ENCODE peak calls at places on chromosomes 5 and 9, in four cellular contexts. H is A549, Q is stomach, X is lower leg skin. E is an unnamed sample.

GRCh38 chr9:19493174-19493811 is 84.5 kb downstream of the ACER2 start:
- DNase-seq in Q (peak; percentile 32), X (no peak), H (peak; percentile 44), E (peak; percentile 34)

GRCh38 chr5:31361234-31361633 is 167.7 kb downstream of the CDH6 start:
- DNase-seq in H (no peak), X (no peak), Q (no peak), E (no peak)

GRCh38 chr5:133421394-133421793 is 190.9 kb downstream of the FSTL4 start:
- DNase-seq in Q (no peak), X (peak; percentile 42), H (peak; percentile 36), E (no peak)

GRCh38 chr5:66958984-66959641 is 237.5 kb downstream of the CD180 start:
- DNase-seq in H (peak; percentile 44), X (no peak), Q (no peak), E (no peak)

GRCh38 chr5:40733842-40734563 is 21.8 kb downstream of the TTC33 start:
- DNase-seq in H (no peak), Q (no peak), X (no peak), E (no peak)

GRCh38 chr5:80516826-80517225 is 28.9 kb downstream of the FAM151B start:
- DNase-seq in H (peak; percentile 42), Q (no peak), X (no peak), E (peak; percentile 69)

GRCh38 chr5:140075371-140075770 is 32.3 kb upstream of the NRG2 start:
- DNase-seq in H (no peak), Q (no peak), X (no peak), E (peak; percentile 6)

GRCh38 chr5:4627887-4628286 is 512.2 kb upstream of the ADAMTS16 start:
- DNase-seq in H (no peak), X (no peak), Q (no peak), E (no peak)

GRCh38 chr9:136171009-136171800 is 33.7 kb downstream of the LHX3 start:
- DNase-seq in X (no peak), Q (no peak), H (peak; percentile 28), E (peak; percentile 31)

GRCh38 chr5:179801304-179802206 is 5.1 kb downstream of the MGAT4B start:
- DNase-seq in H (peak; percentile 80), X (peak; percentile 92), Q (peak; percentile 86), E (no peak)

GRCh38 chr5:5145651-5146529 is 5.8 kb downstream of the ADAMTS16 start:
- DNase-seq in Q (no peak), H (peak; percentile 67), X (no peak), E (no peak)

GRCh38 chr5:120735076-120735475 is 271.0 kb downstream of the PRR16 start:
- DNase-seq in X (no peak), H (no peak), Q (no peak), E (no peak)

GRCh38 chr9:125428060-125428481 is 166.4 kb downstream of the GAPVD1 start:
- DNase-seq in X (no peak), H (peak; percentile 42), Q (peak; percentile 36), E (peak; percentile 76)

GRCh38 chr9:130268521-130269131 is 3.1 kb downstream of the HMCN2 start:
- DNase-seq in Q (no peak), H (no peak), X (peak; percentile 83), E (no peak)

GRCh38 chr5:154868702-154869101 is 10.3 kb downstream of the CNOT8 start:
- DNase-seq in X (peak; percentile 76), Q (no peak), H (peak; percentile 38), E (no peak)

GRCh38 chr9:20290287-20290686 is 332.0 kb downstream of the MLLT3 start:
- DNase-seq in H (no peak), Q (no peak), X (no peak), E (no peak)

GRCh38 chr5:62720036-62720441 is 141.4 kb downstream of the LRRC70 start:
- DNase-seq in X (no peak), Q (peak; percentile 33), H (peak; percentile 36), E (peak; percentile 46)

GRCh38 chr9:128026255-128027165 is 40.6 kb downstream of the NAIF1 start:
- DNase-seq in H (peak; percentile 42), X (no peak), Q (peak; percentile 38), E (no peak)

GRCh38 chr5:90934738-90935137 is 376.1 kb downstream of the ADGRV1 start:
- DNase-seq in Q (no peak), H (no peak), X (no peak), E (no peak)

DNA sequence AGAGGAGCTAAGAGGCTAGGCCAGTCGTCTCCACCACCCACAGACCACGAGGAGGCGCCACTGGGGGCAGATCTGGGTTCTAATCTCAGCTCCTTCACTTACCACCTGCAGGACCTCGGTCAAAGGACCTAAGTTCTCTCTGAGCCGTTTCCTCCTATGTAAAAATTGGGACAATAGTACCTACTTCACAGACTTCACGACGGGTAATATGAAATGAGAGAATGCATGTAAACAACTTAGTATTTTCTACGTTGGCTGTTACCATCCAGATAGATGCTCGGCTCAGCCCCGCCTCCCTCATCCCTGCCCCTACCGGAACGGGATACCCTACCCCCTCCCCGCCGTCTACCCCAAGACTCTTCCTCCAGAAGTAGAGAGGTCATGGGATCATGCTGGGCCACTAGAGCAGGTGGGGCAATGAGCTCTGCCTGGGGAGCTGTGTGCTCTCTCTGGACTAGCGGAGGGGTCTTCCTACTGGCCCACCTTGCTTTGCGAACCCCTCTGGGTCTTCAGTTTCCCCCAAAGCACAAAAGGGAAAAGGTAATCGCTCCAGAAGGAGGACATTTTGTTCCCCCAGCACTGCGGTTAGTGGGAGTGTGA is 541 bp downstream of the GNPDA1 start:
- DNase-seq in Q (peak; percentile 43), X (peak; percentile 90), H (peak; percentile 71), E (peak; percentile 70)
- TF ChIP-seq CTCF in Q (no peak), X (no peak), H (peak; percentile 56), E (peak; percentile 29)

GRCh38 chr9:79431019-79431679 is 140.6 kb upstream of the TLE4 start:
- DNase-seq in Q (no peak), H (peak; percentile 21), X (no peak), E (no peak)
- TF ChIP-seq CTCF in Q (no peak), H (peak; percentile 8), X (no peak), E (no peak)

GRCh38 chr5:176559683-176560082 is 10.5 kb downstream of the CDHR2 start:
- DNase-seq in H (no peak), Q (no peak), X (no peak), E (no peak)
- TF ChIP-seq CTCF in H (no peak), Q (no peak), X (no peak), E (no peak)

DNA sequence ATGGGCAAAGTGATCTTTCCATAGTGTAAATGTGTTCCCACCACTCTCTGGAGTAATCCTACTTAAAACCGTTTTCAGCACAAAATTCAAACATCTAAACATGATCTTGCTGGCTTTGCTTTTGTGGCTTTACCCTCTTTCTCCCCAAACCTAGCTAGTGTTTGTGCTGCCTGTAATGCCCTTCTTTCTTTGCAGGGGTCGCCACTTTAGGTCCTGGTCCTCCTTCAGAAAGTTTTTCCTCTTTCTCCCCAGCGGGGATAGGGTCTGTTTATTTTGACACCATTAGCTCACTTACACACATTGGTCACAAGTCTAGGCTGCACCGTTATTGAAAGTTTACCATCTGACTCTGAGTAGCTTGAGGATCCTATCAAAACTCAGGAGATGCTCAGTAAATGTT is 736 bp upstream of the HSD17B4 start:
- DNase-seq in H (peak; percentile 4), X (no peak), Q (no peak), E (no peak)
- TF ChIP-seq CTCF in H (no peak), X (no peak), Q (no peak), E (no peak)

DNA sequence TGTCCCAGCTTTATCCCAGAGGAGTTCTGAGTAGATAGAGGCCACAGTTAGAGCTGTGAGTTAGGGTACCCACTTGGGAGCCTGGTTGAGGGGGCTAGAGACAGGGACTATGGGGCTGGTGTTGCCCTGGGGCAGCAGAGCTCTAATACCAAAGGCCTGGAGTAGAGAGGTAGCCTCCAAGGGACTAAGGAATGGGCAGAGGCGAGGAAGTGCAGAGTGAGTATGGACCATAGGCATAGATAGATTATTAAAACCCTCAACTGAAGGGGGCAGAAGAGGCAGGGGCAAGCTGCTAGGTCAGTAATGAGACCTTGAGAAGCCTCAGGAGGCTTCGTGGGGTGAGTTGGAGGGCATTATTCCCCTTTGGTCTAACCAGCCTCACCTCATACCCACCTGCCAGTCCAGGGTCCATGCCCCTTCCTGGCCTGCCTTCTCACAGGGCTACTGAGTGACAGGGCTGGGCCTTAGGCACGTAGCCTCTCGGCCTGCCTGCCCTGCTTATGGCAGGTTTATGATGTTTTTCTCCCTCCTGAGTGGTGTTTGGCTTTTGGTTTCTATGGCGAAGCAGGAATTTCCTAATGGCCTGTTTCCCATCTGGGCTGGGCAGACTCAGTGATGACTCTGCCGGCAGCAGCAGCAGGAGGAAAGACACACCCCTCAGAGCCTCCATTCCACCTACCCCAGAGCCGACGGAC is 8.0 kb downstream of the PDLIM4 start:
- DNase-seq in X (peak; percentile 89), H (peak; percentile 73), Q (no peak), E (peak; percentile 77)
- TF ChIP-seq CTCF in X (no peak), H (no peak), Q (no peak), E (no peak)

GRCh38 chr5:56527174-56527573 is 288.2 kb upstream of the MAP3K1 start:
- DNase-seq in X (no peak), H (no peak), Q (no peak), E (peak; percentile 59)

GRCh38 chr5:56530739-56531138 is 284.6 kb upstream of the MAP3K1 start:
- DNase-seq in H (no peak), X (no peak), Q (no peak), E (no peak)

GRCh38 chr5:56532411-56532935 is 282.9 kb upstream of the MAP3K1 start:
- DNase-seq in Q (no peak), H (no peak), X (no peak), E (no peak)

GRCh38 chr5:56534102-56534501 is 281.2 kb upstream of the MAP3K1 start:
- DNase-seq in Q (peak; percentile 51), X (no peak), H (peak; percentile 43), E (peak; percentile 71)

DNA sequence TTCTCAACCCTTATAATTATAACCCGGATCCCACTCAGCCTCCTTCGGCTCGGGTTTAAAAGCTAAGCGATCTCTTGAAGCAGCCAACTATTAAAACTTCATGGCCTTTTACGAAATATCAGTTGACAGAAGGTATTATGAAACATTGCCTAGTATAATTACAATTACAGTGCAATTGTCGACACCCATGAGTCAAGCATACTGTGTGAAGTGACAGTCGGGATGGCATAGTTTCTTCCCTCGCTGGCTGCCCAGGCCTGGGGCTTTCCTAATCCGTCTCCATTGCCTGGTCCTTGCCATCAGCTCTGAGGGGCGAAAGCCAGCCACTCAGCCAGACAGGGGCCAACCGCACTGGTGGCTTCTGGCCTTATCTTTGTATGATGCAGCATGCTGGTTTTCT is 285.3 kb upstream of the MAP3K1 start:
- DNase-seq in H (no peak), X (no peak), Q (no peak), E (no peak)
- TF ChIP-seq CTCF in H (no peak), X (no peak), Q (no peak), E (no peak)